ENCODE peak calls at places on chromosomes 7 and 10, in ten cellular contexts. R, G, D, J, Z, Q, W, L, N and E are unnamed samples.

GRCh38 chr7:120407015-120407414 is 134.0 kb downstream of the KCND2 start:
- DNase-seq in N (no peak), R (no peak), J (no peak), L (no peak), W (no peak), G (no peak), Z (no peak), D (no peak), Q (no peak), E (no peak)

GRCh38 chr10:91354686-91355085 is 55.5 kb upstream of the HECTD2 start:
- DNase-seq in Q (no peak), G (no peak), L (no peak), D (no peak), W (no peak), Z (no peak), R (no peak), N (no peak), J (no peak), E (no peak)

GRCh38 chr10:122525788-122526187 is 34.8 kb upstream of the DMBT1 start:
- DNase-seq in Z (no peak), L (no peak), N (no peak), R (no peak), Q (peak; percentile 72), W (no peak), J (peak; percentile 20), D (no peak), G (no peak), E (no peak)

GRCh38 chr7:130874071-130874915 is 140.3 kb upstream of the KLF14 start:
- DNase-seq in J (no peak), W (no peak), Z (no peak), R (no peak), N (no peak), D (no peak), G (no peak), Q (no peak), L (no peak), E (no peak)

GRCh38 chr7:1043552-1044188 is 676 bp upstream of the GPR146 start:
- DNase-seq in Z (no peak), G (no peak), D (no peak), J (no peak), W (no peak), Q (no peak), L (no peak), R (no peak), N (no peak), E (no peak)

GRCh38 chr7:158488225-158488889 is 99.3 kb downstream of the PTPRN2 start:
- DNase-seq in W (no peak), Z (no peak), J (peak; percentile 84), N (no peak), R (no peak), L (no peak), D (no peak), Q (peak; percentile 66), G (no peak), E (no peak)

GRCh38 chr10:84135836-84136235 is 3.5 kb upstream of the GHITM start:
- DNase-seq in Z (no peak), Q (no peak), L (no peak), N (no peak), J (no peak), W (no peak), D (no peak), G (no peak), R (no peak), E (no peak)

GRCh38 chr7:120792091-120792860 is 65.7 kb downstream of the TSPAN12 start:
- DNase-seq in N (peak; percentile 40), J (peak; percentile 80), Z (peak; percentile 57), R (peak; percentile 34), W (peak; percentile 31), D (peak; percentile 25), L (peak; percentile 81), G (peak; percentile 56), Q (peak; percentile 38), E (peak; percentile 53)

GRCh38 chr10:109166935-109167334 is 756.4 kb downstream of the XPNPEP1 start:
- DNase-seq in D (no peak), G (no peak), Q (no peak), L (no peak), J (no peak), R (no peak), W (no peak), Z (no peak), N (no peak), E (no peak)

GRCh38 chr7:108236681-108237415 is 106.7 kb upstream of the LAMB4 start:
- DNase-seq in Z (no peak), J (no peak), Q (no peak), N (no peak), D (no peak), L (no peak), G (no peak), R (no peak), W (no peak), E (no peak)

GRCh38 chr10:82888809-82889455 is 1013.9 kb downstream of the NRG3 start:
- DNase-seq in L (no peak), R (no peak), Z (no peak), W (no peak), Q (peak; percentile 72), J (no peak), G (no peak), N (no peak), D (no peak), E (no peak)

GRCh38 chr10:68284597-68284996 is 47.3 kb upstream of the HNRNPH3 start:
- DNase-seq in R (no peak), Q (no peak), Z (no peak), N (no peak), J (no peak), W (no peak), G (no peak), D (no peak), L (no peak), E (no peak)

GRCh38 chr7:104951546-104951945 is 62.5 kb upstream of the KMT2E start:
- DNase-seq in G (no peak), N (no peak), J (no peak), W (no peak), Z (no peak), R (no peak), Q (no peak), D (no peak), L (no peak), E (peak; percentile 65)

GRCh38 chr7:134448359-134449229 is 10.3 kb downstream of the AKR1B1 start:
- DNase-seq in L (no peak), W (no peak), Q (no peak), R (no peak), N (no peak), D (no peak), J (no peak), G (no peak), Z (no peak), E (no peak)

GRCh38 chr7:21616796-21617436 is 74.1 kb downstream of the DNAH11 start:
- DNase-seq in G (no peak), J (no peak), D (no peak), Q (no peak), R (no peak), Z (no peak), N (no peak), L (no peak), W (no peak), E (no peak)

GRCh38 chr10:47323636-47324299 is 1.5 kb downstream of the GDF2 start:
- DNase-seq in J (no peak), Q (no peak), W (no peak), D (no peak), N (no peak), R (no peak), G (no peak), L (no peak), Z (no peak), E (no peak)

GRCh38 chr10:1189166-1190051 is 133.2 kb downstream of the WDR37 start:
- DNase-seq in G (no peak), Q (no peak), Z (no peak), D (no peak), L (no peak), W (no peak), N (no peak), R (no peak), J (no peak), E (peak; percentile 13)

GRCh38 chr7:84613411-84613810 is 418.8 kb upstream of the SEMA3A start:
- DNase-seq in R (no peak), Z (no peak), Q (no peak), G (no peak), L (no peak), J (no peak), N (no peak), W (no peak), D (no peak), E (no peak)

GRCh38 chr7:103141753-103142404 is 7.0 kb downstream of the NAPEPLD start:
- DNase-seq in G (no peak), J (no peak), W (no peak), N (no peak), Q (peak; percentile 10), L (no peak), Z (no peak), D (no peak), R (no peak), E (no peak)

GRCh38 chr7:112529486-112529885 is 48.7 kb downstream of the LSMEM1 start:
- DNase-seq in R (no peak), D (no peak), Q (no peak), W (no peak), N (no peak), L (no peak), J (peak; percentile 33), Z (no peak), G (no peak), E (no peak)

GRCh38 chr10:92688927-92689662 is 660 bp upstream of the HHEX start:
- DNase-seq in D (no peak), Z (no peak), J (peak; percentile 65), L (peak; percentile 51), Q (peak; percentile 73), G (no peak), R (no peak), N (no peak), W (no peak), E (no peak)

GRCh38 chr10:78717200-78717599 is 351.6 kb upstream of the ZMIZ1 start:
- DNase-seq in D (no peak), Q (no peak), L (no peak), G (no peak), N (no peak), W (no peak), J (no peak), R (no peak), Z (no peak), E (no peak)

GRCh38 chr7:85103352-85103751 is 83.5 kb downstream of the SEMA3D start:
- DNase-seq in G (no peak), Z (no peak), D (no peak), J (peak; percentile 8), R (no peak), W (no peak), Q (no peak), N (no peak), L (no peak), E (no peak)

GRCh38 chr10:79608505-79609375 is 2.0 kb upstream of the SFTPA1 start:
- DNase-seq in R (peak; percentile 20), D (peak; percentile 18), Z (no peak), G (no peak), W (peak; percentile 6), Q (peak; percentile 78), N (no peak), J (peak; percentile 67), L (peak; percentile 46), E (no peak)

GRCh38 chr7:25843467-25843866 is 308.5 kb upstream of the NFE2L3 start:
- DNase-seq in G (no peak), Z (no peak), Q (no peak), R (no peak), N (no peak), W (no peak), L (no peak), D (no peak), J (no peak), E (no peak)

GRCh38 chr7:123748171-123748733 is 551 bp downstream of the WASL start:
- DNase-seq in N (no peak), W (peak; percentile 29), J (peak; percentile 34), Z (no peak), L (peak; percentile 46), D (peak; percentile 20), G (no peak), R (peak; percentile 13), Q (peak; percentile 66), E (no peak)